ENCODE peak calls at places on chromosomes 3 and 15, in eight cellular contexts. T is lung, Y is AG10803, O is A549, F is Calu3, W is GM13977, X is glutamatergic neuron, V is body of pancreas. C is an unnamed sample.

GRCh38 chr3:107216711-107217110 is 160.5 kb upstream of the CCDC54 start:
- DNase-seq in T (no peak), Y (peak; percentile 90), O (no peak), F (peak; percentile 30), W (no peak), X (no peak), V (no peak), C (no peak)

GRCh38 chr3:187667526-187667925 is 2.7 kb downstream of the SST start:
- DNase-seq in T (no peak), Y (no peak), O (no peak), F (no peak), W (no peak), X (no peak), V (no peak), C (no peak)

GRCh38 chr3:51224283-51224682 is 160.8 kb upstream of the MANF start:
- DNase-seq in T (no peak), Y (no peak), O (no peak), F (no peak), W (no peak), X (no peak), V (no peak), C (no peak)

GRCh38 chr3:47985376-47985775 is 30.8 kb downstream of the MAP4 start:
- DNase-seq in T (no peak), Y (peak; percentile 56), O (no peak), F (no peak), W (no peak), X (no peak), V (no peak), C (no peak)

GRCh38 chr3:72821170-72821781 is 27.0 kb downstream of the SHQ1 start:
- DNase-seq in T (no peak), Y (peak; percentile 69), O (no peak), F (peak; percentile 8), W (peak; percentile 26), X (no peak), V (no peak), C (no peak)

GRCh38 chr3:65128346-65128745 is 440.5 kb upstream of the ADAMTS9 start:
- DNase-seq in T (no peak), Y (no peak), O (no peak), F (no peak), W (no peak), X (no peak), V (no peak), C (no peak)

GRCh38 chr15:101315736-101316135 is 20.7 kb upstream of the SNRPA1 start:
- DNase-seq in T (no peak), Y (no peak), O (no peak), F (no peak), W (no peak), X (no peak), V (peak; percentile 2), C (no peak)

GRCh38 chr15:67149859-67150824 is 84.7 kb downstream of the SMAD3 start:
- DNase-seq in T (peak; percentile 53), Y (peak; percentile 96), O (peak; percentile 97), F (peak; percentile 92), W (peak; percentile 51), X (no peak), V (peak; percentile 67), C (no peak)

GRCh38 chr15:22786868-22787698 is 639 bp downstream of the NIPA1 start:
- DNase-seq in T (no peak), Y (peak; percentile 15), O (peak; percentile 17), F (peak; percentile 1), W (peak; percentile 54), X (peak; percentile 44), V (peak; percentile 44), C (no peak)

GRCh38 chr3:124552224-124552623 is 178.0 kb upstream of the UMPS start:
- DNase-seq in T (peak; percentile 67), Y (no peak), O (peak; percentile 29), F (peak; percentile 78), W (no peak), X (no peak), V (peak; percentile 74), C (no peak)

GRCh38 chr3:102192575-102192974 is 242.2 kb upstream of the ZPLD1 start:
- DNase-seq in T (no peak), Y (no peak), O (no peak), F (no peak), W (no peak), X (no peak), V (no peak), C (no peak)

GRCh38 chr15:80154336-80154735 is 1.5 kb downstream of the FAH start:
- DNase-seq in T (no peak), Y (peak; percentile 19), O (no peak), F (no peak), W (no peak), X (no peak), V (no peak), C (no peak)

GRCh38 chr3:157115069-157116006 is 44.6 kb downstream of the CCNL1 start:
- DNase-seq in T (no peak), Y (no peak), O (no peak), F (peak; percentile 43), W (no peak), X (no peak), V (no peak), C (no peak)

GRCh38 chr3:4979401-4980228 is at the start of gene BHLHE40:
- DNase-seq in T (no peak), Y (no peak), O (no peak), F (no peak), W (no peak), X (peak; percentile 47), V (no peak), C (no peak)

GRCh38 chr3:124669470-124669869 is 60.8 kb upstream of the UMPS start:
- DNase-seq in T (no peak), Y (peak; percentile 61), O (peak; percentile 25), F (no peak), W (no peak), X (no peak), V (no peak), C (no peak)

GRCh38 chr3:12155833-12156232 is 2.9 kb downstream of the TIMP4 start:
- DNase-seq in T (no peak), Y (peak; percentile 49), O (peak; percentile 31), F (peak; percentile 41), W (no peak), X (no peak), V (no peak), C (no peak)

GRCh38 chr3:152905631-152906030 is 70.7 kb downstream of the P2RY1 start:
- DNase-seq in T (no peak), Y (no peak), O (no peak), F (no peak), W (no peak), X (no peak), V (no peak), C (no peak)

GRCh38 chr3:152910966-152911365 is 76.0 kb downstream of the P2RY1 start:
- DNase-seq in T (no peak), Y (no peak), O (no peak), F (no peak), W (no peak), X (no peak), V (peak; percentile 16), C (no peak)

GRCh38 chr3:152909180-152909883 is 74.4 kb downstream of the P2RY1 start:
- DNase-seq in T (no peak), Y (peak; percentile 25), O (no peak), F (no peak), W (no peak), X (no peak), V (peak; percentile 27), C (no peak)

GRCh38 chr3:152915695-152916094 is 80.8 kb downstream of the P2RY1 start:
- DNase-seq in T (no peak), Y (no peak), O (no peak), F (peak; percentile 26), W (no peak), X (no peak), V (no peak), C (no peak)

GRCh38 chr3:152910211-152910610 is 75.3 kb downstream of the P2RY1 start:
- DNase-seq in T (no peak), Y (no peak), O (no peak), F (no peak), W (no peak), X (no peak), V (no peak), C (no peak)
- TF ChIP-seq CTCF in T (no peak), Y (no peak), O (no peak), F (no peak), W (peak; percentile 12), X (no peak), V (no peak), C (no peak)

GRCh38 chr3:7546219-7546618 is 685.3 kb downstream of the GRM7 start:
- DNase-seq in T (no peak), Y (no peak), O (no peak), F (peak; percentile 13), W (no peak), X (no peak), V (peak; percentile 22), C (no peak)
- TF ChIP-seq CTCF in T (no peak), Y (no peak), O (no peak), F (no peak), W (no peak), X (no peak), V (no peak), C (no peak)

DNA sequence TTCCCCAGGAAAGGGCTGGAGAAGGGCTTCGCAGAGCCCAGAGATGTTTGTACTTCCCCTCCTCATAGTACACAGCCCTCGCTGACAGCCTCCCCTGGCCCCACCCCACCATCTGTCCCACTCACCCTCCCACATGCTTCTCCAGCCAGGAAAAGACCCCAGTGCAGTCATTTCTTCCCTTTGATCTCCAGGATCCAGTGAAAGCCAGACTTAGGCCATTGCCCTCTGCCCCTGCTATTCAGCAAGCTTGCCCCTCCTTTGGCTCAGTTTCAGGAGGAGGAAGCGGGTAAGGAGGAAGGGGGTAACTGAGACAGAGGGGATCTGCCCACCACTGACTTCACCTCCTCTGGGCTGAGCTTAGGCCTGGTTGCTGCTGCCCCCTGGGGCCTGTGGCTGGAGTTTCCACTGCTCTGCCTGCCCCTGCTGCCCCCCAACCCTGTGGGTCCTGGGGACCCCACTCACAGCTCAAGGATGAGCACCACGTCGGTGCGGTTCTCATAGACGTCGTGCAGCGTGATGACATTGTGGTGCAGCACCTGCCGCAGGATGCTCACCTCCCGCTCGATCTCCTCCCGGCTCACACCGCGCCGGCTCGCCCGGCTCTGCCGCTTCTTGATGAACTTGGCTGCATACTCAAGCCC is 63.1 kb downstream of the DAPK2 start:
- DNase-seq in T (no peak), Y (no peak), O (no peak), F (no peak), W (no peak), X (peak; percentile 50), V (no peak), C (no peak)
- TF ChIP-seq CTCF in T (no peak), Y (no peak), O (no peak), F (no peak), W (no peak), X (no peak), V (no peak), C (no peak)

DNA sequence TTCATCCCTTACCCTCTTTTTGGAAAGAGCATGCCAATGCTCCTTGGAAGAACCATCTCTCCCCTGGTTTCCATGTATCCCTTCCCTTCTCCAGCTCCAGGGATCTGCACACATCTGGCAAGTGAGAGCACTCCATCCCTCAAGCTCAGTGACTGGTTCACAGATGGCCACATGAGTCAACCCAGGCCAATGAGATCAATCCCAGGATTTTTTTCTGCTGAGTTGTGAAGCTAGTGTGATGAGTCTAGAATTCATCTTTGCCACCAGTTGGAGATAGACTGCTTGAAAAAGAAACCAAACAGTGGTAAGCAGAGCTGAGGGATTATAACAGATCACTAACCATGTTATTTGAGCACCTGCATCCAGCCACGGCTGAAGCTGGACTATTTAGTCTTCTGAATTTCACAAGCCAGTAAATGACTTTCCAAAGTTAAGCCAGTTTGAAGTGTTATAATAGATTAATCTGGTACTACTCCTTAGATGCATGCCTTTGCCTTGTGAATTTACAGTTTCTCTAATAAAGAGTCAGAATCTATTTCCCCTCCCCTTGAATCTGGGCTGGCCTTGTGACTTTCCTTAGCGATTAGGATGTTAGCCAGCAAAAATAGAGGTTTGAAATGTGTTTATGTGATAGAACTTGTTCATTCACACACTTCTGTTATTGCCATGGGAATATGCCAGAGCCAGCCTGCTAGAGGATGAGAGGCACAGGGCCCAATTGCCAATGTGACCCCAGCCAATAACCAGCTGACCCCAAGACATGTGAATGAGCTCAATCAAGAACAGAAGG is 159.8 kb downstream of the WNT5A start:
- DNase-seq in T (no peak), Y (peak; percentile 62), O (no peak), F (no peak), W (no peak), X (no peak), V (no peak), C (no peak)
- TF ChIP-seq CTCF in T (no peak), Y (no peak), O (no peak), F (no peak), W (no peak), X (no peak), V (no peak), C (no peak)

C was measured in vagina.